ENCODE peak calls at places on chromosomes 6 and 20, in four cellular contexts. P is GM12878, A is K562, I is HepG2. W is an unnamed sample.

GRCh38 chr6:158810149-158811095 is 8.7 kb downstream of the EZR start:
- DNase-seq in P (no peak), A (no peak), I (no peak), W (no peak)

GRCh38 chr20:14434379-14435136 is 97.1 kb upstream of the FLRT3 start:
- DNase-seq in P (no peak), A (no peak), I (no peak), W (no peak)

GRCh38 chr6:117906905-117907599 is at the start of gene SLC35F1:
- DNase-seq in P (no peak), A (peak), I (peak), W (peak)

GRCh38 chr6:130093546-130093945 is 75.2 kb downstream of the L3MBTL3 start:
- DNase-seq in P (no peak), A (no peak), I (no peak), W (no peak)

GRCh38 chr20:37378785-37379598 is 33.1 kb downstream of the SRC start:
- DNase-seq in P (no peak), A (peak), I (no peak), W (no peak)

GRCh38 chr20:63273635-63274380 is 1.2 kb downstream of the ARFGAP1 start:
- DNase-seq in P (no peak), A (peak), I (peak), W (no peak)

GRCh38 chr6:147618927-147619326 is 110.4 kb downstream of the SAMD5 start:
- DNase-seq in P (no peak), A (no peak), I (no peak), W (no peak)

GRCh38 chr20:64143018-64143801 is 21.0 kb upstream of the MYT1 start:
- DNase-seq in P (no peak), A (no peak), I (no peak), W (no peak)

GRCh38 chr20:33443006-33443511 is 504 bp downstream of the SNTA1 start:
- DNase-seq in P (no peak), A (peak), I (no peak), W (peak)

GRCh38 chr20:4150095-4150492 is 134.7 kb upstream of the RNF24 start:
- DNase-seq in P (no peak), A (no peak), I (no peak), W (no peak)

GRCh38 chr20:43448748-43449535 is 8.8 kb upstream of the SRSF6 start:
- DNase-seq in P (peak), A (peak), I (peak), W (peak)

GRCh38 chr6:18016698-18017097 is 29.3 kb upstream of the KIF13A start:
- DNase-seq in P (no peak), A (no peak), I (no peak), W (no peak)

GRCh38 chr20:15528386-15529111 is 1044.7 kb downstream of the KIF16B start:
- DNase-seq in P (no peak), A (no peak), I (no peak), W (no peak)

GRCh38 chr20:39190666-39191570 is 228.8 kb downstream of the DHX35 start:
- DNase-seq in P (no peak), A (no peak), I (peak), W (no peak)

GRCh38 chr6:7568021-7568420 is 22.0 kb upstream of the SNRNP48 start:
- DNase-seq in P (no peak), A (no peak), I (no peak), W (no peak)

GRCh38 chr6:75204959-75205775 is 686 bp downstream of the COL12A1 start:
- DNase-seq in P (no peak), A (no peak), I (no peak), W (no peak)

GRCh38 chr6:107633680-107634141 is 143.8 kb downstream of the SOBP start:
- DNase-seq in P (no peak), A (no peak), I (no peak), W (no peak)

GRCh38 chr6:107636486-107636885 is 146.6 kb downstream of the SOBP start:
- DNase-seq in P (no peak), A (peak), I (no peak), W (no peak)

GRCh38 chr6:107632757-107633156 is 142.8 kb downstream of the SOBP start:
- DNase-seq in P (no peak), A (no peak), I (no peak), W (no peak)

GRCh38 chr6:107635058-107635515 is 145.2 kb downstream of the SOBP start:
- DNase-seq in P (no peak), A (no peak), I (no peak), W (no peak)

GRCh38 chr6:107634147-107635057 is 144.5 kb downstream of the SOBP start:
- DNase-seq in P (no peak), A (no peak), I (no peak), W (no peak)
- TF ChIP-seq TARDBP in P (no peak), A (no peak), I (no peak), W (no peak)

GRCh38 chr20:8608470-8608869 is 460.4 kb upstream of the PLCB4 start:
- DNase-seq in P (no peak), A (no peak), I (no peak), W (no peak)
- TF ChIP-seq TARDBP in P (no peak), A (no peak), I (no peak), W (no peak)

GRCh38 chr6:70221025-70221714 is 81.7 kb downstream of the COL9A1 start:
- DNase-seq in P (no peak), A (peak), I (peak), W (peak)
- TF ChIP-seq TARDBP in P (no peak), A (no peak), I (no peak), W (no peak)

GRCh38 chr6:72784581-72784980 is 162.7 kb downstream of the KCNQ5 start:
- DNase-seq in P (no peak), A (no peak), I (no peak), W (no peak)
- TF ChIP-seq TARDBP in P (no peak), A (no peak), I (no peak), W (no peak)